ENCODE peak calls at places on chromosomes 11 and 22, in four cellular contexts. One of them, this sample, is unnamed.

GRCh38 chr11:130390071-130390758 is 38.2 kb downstream of the ADAMTS8 start:
- DNase-seq in stimulated activated CD4-positive, alpha-beta T cell treated with anti-CD3 and anti-CD28 coated beads, Interleukin-12 subunit alpha, Interleukin-12 subunit beta, amount 100 ng/mL, for 24 hours: no peak
- DNase-seq in bronchial epithelial cell: peak
- DNase-seq in skeletal muscle cell: peak
- DNase-seq in this sample: peak

GRCh38 chr22:46390652-46391301 is 55.3 kb downstream of the TRMU start:
- DNase-seq in stimulated activated CD4-positive, alpha-beta T cell treated with anti-CD3 and anti-CD28 coated beads, Interleukin-12 subunit alpha, Interleukin-12 subunit beta, amount 100 ng/mL, for 24 hours: no peak
- DNase-seq in bronchial epithelial cell: peak
- DNase-seq in skeletal muscle cell: peak
- DNase-seq in this sample: peak

GRCh38 chr11:14345668-14346067 is 13.3 kb downstream of the RRAS2 start:
- DNase-seq in stimulated activated CD4-positive, alpha-beta T cell treated with anti-CD3 and anti-CD28 coated beads, Interleukin-12 subunit alpha, Interleukin-12 subunit beta, amount 100 ng/mL, for 24 hours: no peak
- DNase-seq in bronchial epithelial cell: no peak
- DNase-seq in skeletal muscle cell: no peak
- DNase-seq in this sample: no peak

GRCh38 chr11:43736502-43737193 is 56.1 kb downstream of the HSD17B12 start:
- DNase-seq in stimulated activated CD4-positive, alpha-beta T cell treated with anti-CD3 and anti-CD28 coated beads, Interleukin-12 subunit alpha, Interleukin-12 subunit beta, amount 100 ng/mL, for 24 hours: no peak
- DNase-seq in bronchial epithelial cell: peak
- DNase-seq in skeletal muscle cell: peak
- DNase-seq in this sample: peak

GRCh38 chr11:77557553-77557952 is 32.2 kb upstream of the AQP11 start:
- DNase-seq in stimulated activated CD4-positive, alpha-beta T cell treated with anti-CD3 and anti-CD28 coated beads, Interleukin-12 subunit alpha, Interleukin-12 subunit beta, amount 100 ng/mL, for 24 hours: no peak
- DNase-seq in bronchial epithelial cell: peak
- DNase-seq in skeletal muscle cell: no peak
- DNase-seq in this sample: no peak

GRCh38 chr22:32324505-32325415 is 32.9 kb upstream of the RFPL3 start:
- DNase-seq in stimulated activated CD4-positive, alpha-beta T cell treated with anti-CD3 and anti-CD28 coated beads, Interleukin-12 subunit alpha, Interleukin-12 subunit beta, amount 100 ng/mL, for 24 hours: no peak
- DNase-seq in bronchial epithelial cell: no peak
- DNase-seq in skeletal muscle cell: no peak
- DNase-seq in this sample: no peak

GRCh38 chr11:36056160-36056751 is 112.4 kb downstream of the LDLRAD3 start:
- DNase-seq in stimulated activated CD4-positive, alpha-beta T cell treated with anti-CD3 and anti-CD28 coated beads, Interleukin-12 subunit alpha, Interleukin-12 subunit beta, amount 100 ng/mL, for 24 hours: no peak
- DNase-seq in bronchial epithelial cell: peak
- DNase-seq in skeletal muscle cell: no peak
- DNase-seq in this sample: no peak

GRCh38 chr11:73374130-73374529 is 2.1 kb upstream of the RELT start:
- DNase-seq in stimulated activated CD4-positive, alpha-beta T cell treated with anti-CD3 and anti-CD28 coated beads, Interleukin-12 subunit alpha, Interleukin-12 subunit beta, amount 100 ng/mL, for 24 hours: no peak
- DNase-seq in bronchial epithelial cell: no peak
- DNase-seq in skeletal muscle cell: no peak
- DNase-seq in this sample: no peak

GRCh38 chr22:48745842-48746788 is 1081.6 kb downstream of the BRD1 start:
- DNase-seq in stimulated activated CD4-positive, alpha-beta T cell treated with anti-CD3 and anti-CD28 coated beads, Interleukin-12 subunit alpha, Interleukin-12 subunit beta, amount 100 ng/mL, for 24 hours: no peak
- DNase-seq in bronchial epithelial cell: no peak
- DNase-seq in skeletal muscle cell: no peak
- DNase-seq in this sample: no peak

GRCh38 chr11:8138526-8138925 is 30.3 kb downstream of the RIC3 start:
- DNase-seq in stimulated activated CD4-positive, alpha-beta T cell treated with anti-CD3 and anti-CD28 coated beads, Interleukin-12 subunit alpha, Interleukin-12 subunit beta, amount 100 ng/mL, for 24 hours: no peak
- DNase-seq in bronchial epithelial cell: peak
- DNase-seq in skeletal muscle cell: no peak
- DNase-seq in this sample: peak

GRCh38 chr22:36569999-36570398 is 41.0 kb upstream of the EIF3D start:
- DNase-seq in stimulated activated CD4-positive, alpha-beta T cell treated with anti-CD3 and anti-CD28 coated beads, Interleukin-12 subunit alpha, Interleukin-12 subunit beta, amount 100 ng/mL, for 24 hours: no peak
- DNase-seq in bronchial epithelial cell: peak
- DNase-seq in skeletal muscle cell: no peak
- DNase-seq in this sample: peak

GRCh38 chr22:50506611-50507420 is 686 bp downstream of the LMF2 start:
- DNase-seq in stimulated activated CD4-positive, alpha-beta T cell treated with anti-CD3 and anti-CD28 coated beads, Interleukin-12 subunit alpha, Interleukin-12 subunit beta, amount 100 ng/mL, for 24 hours: no peak
- DNase-seq in bronchial epithelial cell: peak
- DNase-seq in skeletal muscle cell: no peak
- DNase-seq in this sample: no peak

GRCh38 chr11:63503492-63503891 is 2.4 kb upstream of the LGALS12 start:
- DNase-seq in stimulated activated CD4-positive, alpha-beta T cell treated with anti-CD3 and anti-CD28 coated beads, Interleukin-12 subunit alpha, Interleukin-12 subunit beta, amount 100 ng/mL, for 24 hours: no peak
- DNase-seq in bronchial epithelial cell: no peak
- DNase-seq in skeletal muscle cell: no peak
- DNase-seq in this sample: no peak

GRCh38 chr22:44211256-44211945 is 30.7 kb downstream of the PARVG start:
- DNase-seq in stimulated activated CD4-positive, alpha-beta T cell treated with anti-CD3 and anti-CD28 coated beads, Interleukin-12 subunit alpha, Interleukin-12 subunit beta, amount 100 ng/mL, for 24 hours: no peak
- DNase-seq in bronchial epithelial cell: no peak
- DNase-seq in skeletal muscle cell: no peak
- DNase-seq in this sample: no peak

GRCh38 chr11:119365071-119365591 is 16.4 kb downstream of the USP2 start:
- DNase-seq in stimulated activated CD4-positive, alpha-beta T cell treated with anti-CD3 and anti-CD28 coated beads, Interleukin-12 subunit alpha, Interleukin-12 subunit beta, amount 100 ng/mL, for 24 hours: no peak
- DNase-seq in bronchial epithelial cell: no peak
- DNase-seq in skeletal muscle cell: no peak
- DNase-seq in this sample: no peak

GRCh38 chr22:38450234-38450797 is 4.7 kb downstream of the KCNJ4 start:
- DNase-seq in stimulated activated CD4-positive, alpha-beta T cell treated with anti-CD3 and anti-CD28 coated beads, Interleukin-12 subunit alpha, Interleukin-12 subunit beta, amount 100 ng/mL, for 24 hours: no peak
- DNase-seq in bronchial epithelial cell: no peak
- DNase-seq in skeletal muscle cell: no peak
- DNase-seq in this sample: no peak

GRCh38 chr11:132538642-132539041 is 993.7 kb downstream of the OPCML start:
- DNase-seq in stimulated activated CD4-positive, alpha-beta T cell treated with anti-CD3 and anti-CD28 coated beads, Interleukin-12 subunit alpha, Interleukin-12 subunit beta, amount 100 ng/mL, for 24 hours: no peak
- DNase-seq in bronchial epithelial cell: no peak
- DNase-seq in skeletal muscle cell: no peak
- DNase-seq in this sample: no peak

GRCh38 chr11:44916797-44917196 is 33.9 kb downstream of the TP53I11 start:
- DNase-seq in stimulated activated CD4-positive, alpha-beta T cell treated with anti-CD3 and anti-CD28 coated beads, Interleukin-12 subunit alpha, Interleukin-12 subunit beta, amount 100 ng/mL, for 24 hours: no peak
- DNase-seq in bronchial epithelial cell: no peak
- DNase-seq in skeletal muscle cell: no peak
- DNase-seq in this sample: no peak

GRCh38 chr11:77042111-77042726 is 8.0 kb downstream of the B3GNT6 start:
- DNase-seq in stimulated activated CD4-positive, alpha-beta T cell treated with anti-CD3 and anti-CD28 coated beads, Interleukin-12 subunit alpha, Interleukin-12 subunit beta, amount 100 ng/mL, for 24 hours: no peak
- DNase-seq in bronchial epithelial cell: no peak
- DNase-seq in skeletal muscle cell: no peak
- DNase-seq in this sample: no peak

GRCh38 chr11:102410382-102410784 is 42.2 kb downstream of the TMEM123 start:
- DNase-seq in stimulated activated CD4-positive, alpha-beta T cell treated with anti-CD3 and anti-CD28 coated beads, Interleukin-12 subunit alpha, Interleukin-12 subunit beta, amount 100 ng/mL, for 24 hours: no peak
- DNase-seq in bronchial epithelial cell: no peak
- DNase-seq in skeletal muscle cell: peak
- DNase-seq in this sample: no peak

GRCh38 chr11:75245356-75246005 is 4.9 kb downstream of the TPBGL start:
- DNase-seq in stimulated activated CD4-positive, alpha-beta T cell treated with anti-CD3 and anti-CD28 coated beads, Interleukin-12 subunit alpha, Interleukin-12 subunit beta, amount 100 ng/mL, for 24 hours: no peak
- DNase-seq in bronchial epithelial cell: no peak
- DNase-seq in skeletal muscle cell: no peak
- DNase-seq in this sample: no peak

GRCh38 chr11:206516-207212 is 535 bp downstream of the BET1L start:
- DNase-seq in stimulated activated CD4-positive, alpha-beta T cell treated with anti-CD3 and anti-CD28 coated beads, Interleukin-12 subunit alpha, Interleukin-12 subunit beta, amount 100 ng/mL, for 24 hours: no peak
- DNase-seq in bronchial epithelial cell: no peak
- DNase-seq in skeletal muscle cell: no peak
- DNase-seq in this sample: peak

GRCh38 chr11:44036811-44037657 is 10.7 kb upstream of the ACCSL start:
- DNase-seq in stimulated activated CD4-positive, alpha-beta T cell treated with anti-CD3 and anti-CD28 coated beads, Interleukin-12 subunit alpha, Interleukin-12 subunit beta, amount 100 ng/mL, for 24 hours: peak
- DNase-seq in bronchial epithelial cell: peak
- DNase-seq in skeletal muscle cell: peak
- DNase-seq in this sample: peak

This sample was measured in foreskin keratinocyte.